ENCODE peak calls at places on chromosomes 5 and 9, in five cellular contexts. I is H4, A is AG09309, C is ELR, L is AG10803. B is an unnamed sample.

GRCh38 chr9:135703726-135704125 is 1.7 kb downstream of the KCNT1 start:
- DNase-seq in I (no peak), A (no peak), C (no peak), L (no peak), B (no peak)

GRCh38 chr9:99905833-99906402 is 536 bp upstream of the STX17 start:
- DNase-seq in I (no peak), A (no peak), C (peak), L (no peak), B (no peak)

GRCh38 chr9:124079176-124079925 is 67.8 kb downstream of the LHX2 start:
- DNase-seq in I (peak), A (no peak), C (peak), L (peak), B (no peak)

GRCh38 chr9:134638503-134639090 is 3.0 kb upstream of the COL5A1 start:
- DNase-seq in I (no peak), A (no peak), C (no peak), L (no peak), B (no peak)

GRCh38 chr9:4080889-4081548 is 218.8 kb downstream of the GLIS3 start:
- DNase-seq in I (no peak), A (no peak), C (no peak), L (no peak), B (no peak)

GRCh38 chr9:114721491-114722362 is 39.7 kb upstream of the TEX48 start:
- DNase-seq in I (no peak), A (peak), C (no peak), L (peak), B (no peak)

GRCh38 chr5:1836176-1836890 is 35.1 kb downstream of the NDUFS6 start:
- DNase-seq in I (no peak), A (no peak), C (no peak), L (no peak), B (no peak)

GRCh38 chr9:87792831-87793288 is 66.9 kb downstream of the CTSL start:
- DNase-seq in I (peak), A (peak), C (peak), L (peak), B (peak)

GRCh38 chr5:54563083-54563761 is 45.7 kb downstream of the SNX18 start:
- DNase-seq in I (no peak), A (no peak), C (peak), L (no peak), B (no peak)

GRCh38 chr5:97002983-97003382 is 67.1 kb downstream of the LNPEP start:
- DNase-seq in I (no peak), A (no peak), C (peak), L (no peak), B (no peak)

GRCh38 chr9:128285033-128285784 is 9.1 kb downstream of the SWI5 start:
- DNase-seq in I (no peak), A (no peak), C (no peak), L (no peak), B (no peak)

B was measured in AML-193.